ENCODE peak calls at places on chromosomes 12 and 14, in four cellular contexts. N, H, E and G are unnamed samples.

GRCh38 chr14:61451491-61451890 is 130.1 kb downstream of the PRKCH start:
- DNase-seq in E (no peak), N (no peak), H (no peak), G (peak)

GRCh38 chr12:112841891-112842290 is 50.3 kb downstream of the RPH3A start:
- DNase-seq in H (peak), E (peak), N (no peak), G (no peak)

GRCh38 chr12:26651566-26652188 is 181.3 kb downstream of the ITPR2 start:
- DNase-seq in N (no peak), H (peak), E (peak), G (peak)

GRCh38 chr12:130796985-130797686 is 41.9 kb downstream of the STX2 start:
- DNase-seq in H (no peak), N (no peak), E (no peak), G (peak)

GRCh38 chr14:91149462-91149861 is 35.6 kb downstream of the DGLUCY start:
- DNase-seq in H (peak), E (peak), N (no peak), G (no peak)

GRCh38 chr14:30630248-30630647 is 8.1 kb downstream of the SCFD1 start:
- DNase-seq in N (no peak), H (no peak), E (no peak), G (no peak)

GRCh38 chr14:69693145-69693544 is 73.8 kb upstream of the SRSF5 start:
- DNase-seq in N (no peak), E (peak), H (no peak), G (no peak)

GRCh38 chr12:76026643-76027063 is 4.9 kb downstream of the PHLDA1 start:
- DNase-seq in N (no peak), H (peak), E (peak), G (no peak)

GRCh38 chr12:117064049-117064448 is 35.2 kb downstream of the TESC start:
- DNase-seq in N (no peak), E (no peak), H (no peak), G (no peak)

GRCh38 chr12:113242560-113242959 is 21.3 kb downstream of the TPCN1 start:
- DNase-seq in N (no peak), E (no peak), H (no peak), G (no peak)

GRCh38 chr12:102407776-102408486 is 72.4 kb downstream of the IGF1 start:
- DNase-seq in E (no peak), N (no peak), H (no peak), G (no peak)

GRCh38 chr12:112322882-112323547 is 59.2 kb downstream of the HECTD4 start:
- DNase-seq in E (no peak), H (no peak), N (no peak), G (no peak)

GRCh38 chr14:56482306-56482705 is 97.3 kb upstream of the TMEM260 start:
- DNase-seq in H (peak), N (no peak), E (no peak), G (no peak)

GRCh38 chr12:51923506-51924365 is 16.4 kb downstream of the ACVRL1 start:
- DNase-seq in E (peak), H (peak), N (peak), G (peak)

GRCh38 chr12:49811961-49812401 is 16.2 kb downstream of the NCKAP5L start:
- DNase-seq in H (no peak), N (no peak), E (no peak), G (no peak)

GRCh38 chr12:52250048-52250990 is 17.3 kb downstream of the KRT7 start:
- DNase-seq in H (no peak), E (no peak), N (no peak), G (no peak)

GRCh38 chr12:7099290-7099996 is 7.2 kb upstream of the C1R start:
- DNase-seq in E (no peak), N (no peak), H (no peak), G (no peak)

GRCh38 chr12:21984375-21984774 is 43.1 kb upstream of the ABCC9 start:
- DNase-seq in N (no peak), H (no peak), E (no peak), G (no peak)

GRCh38 chr14:41289025-41289424 is 317.7 kb upstream of the LRFN5 start:
- DNase-seq in H (no peak), N (no peak), E (no peak), G (no peak)